ENCODE peak calls at places on chromosomes 13 and 19, in eight cellular contexts. One of them, this sample, is unnamed.

GRCh38 chr13:43432948-43433347 is 353.8 kb downstream of the ENOX1 start:
- DNase-seq in thoracic aorta: no peak
- DNase-seq in putamen: no peak
- DNase-seq in lower lobe of right lung: no peak
- DNase-seq in colonic mucosa: no peak
- DNase-seq in stimulated activated CD4-positive, alpha-beta T cell treated with anti-CD3 and anti-CD28 coated beads, Interleukin-2, amount 100 ng/mL, for 48 hours: no peak
- DNase-seq in activated naive CD4-positive, alpha-beta T cell treated with anti-CD3 and anti-CD28 coated beads, Interleukin-2, amount 50 U/mL, for 72 hours: no peak
- DNase-seq in activated T-helper 9 cell treated with anti-CD3 and anti-CD28 coated beads, Interleukin-2, amount 50 U/mL, for 16 hours: no peak
- DNase-seq in this sample: no peak

GRCh38 chr19:14562660-14563589 is 8.9 kb downstream of the NDUFB7 start:
- DNase-seq in thoracic aorta: no peak
- DNase-seq in putamen: no peak
- DNase-seq in lower lobe of right lung: no peak
- DNase-seq in colonic mucosa: no peak
- DNase-seq in stimulated activated CD4-positive, alpha-beta T cell treated with anti-CD3 and anti-CD28 coated beads, Interleukin-2, amount 100 ng/mL, for 48 hours: no peak
- DNase-seq in activated naive CD4-positive, alpha-beta T cell treated with anti-CD3 and anti-CD28 coated beads, Interleukin-2, amount 50 U/mL, for 72 hours: no peak
- DNase-seq in activated T-helper 9 cell treated with anti-CD3 and anti-CD28 coated beads, Interleukin-2, amount 50 U/mL, for 16 hours: no peak
- DNase-seq in this sample: no peak

GRCh38 chr19:42697884-42698283 is 42.4 kb downstream of the PSG3 start:
- DNase-seq in thoracic aorta: no peak
- DNase-seq in putamen: no peak
- DNase-seq in lower lobe of right lung: no peak
- DNase-seq in colonic mucosa: no peak
- DNase-seq in stimulated activated CD4-positive, alpha-beta T cell treated with anti-CD3 and anti-CD28 coated beads, Interleukin-2, amount 100 ng/mL, for 48 hours: no peak
- DNase-seq in activated naive CD4-positive, alpha-beta T cell treated with anti-CD3 and anti-CD28 coated beads, Interleukin-2, amount 50 U/mL, for 72 hours: no peak
- DNase-seq in activated T-helper 9 cell treated with anti-CD3 and anti-CD28 coated beads, Interleukin-2, amount 50 U/mL, for 16 hours: no peak
- DNase-seq in this sample: no peak

GRCh38 chr19:17260842-17261325 is 3.7 kb downstream of the USHBP1 start:
- DNase-seq in thoracic aorta: no peak
- DNase-seq in putamen: no peak
- DNase-seq in lower lobe of right lung: peak; percentile 91
- DNase-seq in colonic mucosa: peak; percentile 89
- DNase-seq in stimulated activated CD4-positive, alpha-beta T cell treated with anti-CD3 and anti-CD28 coated beads, Interleukin-2, amount 100 ng/mL, for 48 hours: peak; percentile 94
- DNase-seq in activated naive CD4-positive, alpha-beta T cell treated with anti-CD3 and anti-CD28 coated beads, Interleukin-2, amount 50 U/mL, for 72 hours: peak; percentile 88
- DNase-seq in activated T-helper 9 cell treated with anti-CD3 and anti-CD28 coated beads, Interleukin-2, amount 50 U/mL, for 16 hours: peak; percentile 87
- DNase-seq in this sample: peak; percentile 90

GRCh38 chr19:41847351-41848105 is 2.7 kb downstream of the DMRTC2 start:
- DNase-seq in thoracic aorta: no peak
- DNase-seq in putamen: no peak
- DNase-seq in lower lobe of right lung: no peak
- DNase-seq in colonic mucosa: no peak
- DNase-seq in stimulated activated CD4-positive, alpha-beta T cell treated with anti-CD3 and anti-CD28 coated beads, Interleukin-2, amount 100 ng/mL, for 48 hours: no peak
- DNase-seq in activated naive CD4-positive, alpha-beta T cell treated with anti-CD3 and anti-CD28 coated beads, Interleukin-2, amount 50 U/mL, for 72 hours: no peak
- DNase-seq in activated T-helper 9 cell treated with anti-CD3 and anti-CD28 coated beads, Interleukin-2, amount 50 U/mL, for 16 hours: no peak
- DNase-seq in this sample: no peak

GRCh38 chr19:56106993-56107392 is 14.1 kb downstream of the ZNF787 start:
- DNase-seq in thoracic aorta: no peak
- DNase-seq in putamen: no peak
- DNase-seq in lower lobe of right lung: no peak
- DNase-seq in colonic mucosa: no peak
- DNase-seq in stimulated activated CD4-positive, alpha-beta T cell treated with anti-CD3 and anti-CD28 coated beads, Interleukin-2, amount 100 ng/mL, for 48 hours: no peak
- DNase-seq in activated naive CD4-positive, alpha-beta T cell treated with anti-CD3 and anti-CD28 coated beads, Interleukin-2, amount 50 U/mL, for 72 hours: no peak
- DNase-seq in activated T-helper 9 cell treated with anti-CD3 and anti-CD28 coated beads, Interleukin-2, amount 50 U/mL, for 16 hours: no peak
- DNase-seq in this sample: no peak

GRCh38 chr13:30345426-30346100 is 38.2 kb upstream of the KATNAL1 start:
- DNase-seq in thoracic aorta: no peak
- DNase-seq in putamen: no peak
- DNase-seq in lower lobe of right lung: no peak
- DNase-seq in colonic mucosa: no peak
- DNase-seq in stimulated activated CD4-positive, alpha-beta T cell treated with anti-CD3 and anti-CD28 coated beads, Interleukin-2, amount 100 ng/mL, for 48 hours: no peak
- DNase-seq in activated naive CD4-positive, alpha-beta T cell treated with anti-CD3 and anti-CD28 coated beads, Interleukin-2, amount 50 U/mL, for 72 hours: no peak
- DNase-seq in activated T-helper 9 cell treated with anti-CD3 and anti-CD28 coated beads, Interleukin-2, amount 50 U/mL, for 16 hours: no peak
- DNase-seq in this sample: no peak

GRCh38 chr13:45492538-45492937 is 27.8 kb downstream of the COG3 start:
- DNase-seq in thoracic aorta: no peak
- DNase-seq in putamen: no peak
- DNase-seq in lower lobe of right lung: no peak
- DNase-seq in colonic mucosa: no peak
- DNase-seq in stimulated activated CD4-positive, alpha-beta T cell treated with anti-CD3 and anti-CD28 coated beads, Interleukin-2, amount 100 ng/mL, for 48 hours: no peak
- DNase-seq in activated naive CD4-positive, alpha-beta T cell treated with anti-CD3 and anti-CD28 coated beads, Interleukin-2, amount 50 U/mL, for 72 hours: no peak
- DNase-seq in activated T-helper 9 cell treated with anti-CD3 and anti-CD28 coated beads, Interleukin-2, amount 50 U/mL, for 16 hours: no peak
- DNase-seq in this sample: no peak

GRCh38 chr19:33394723-33395560 is 21.4 kb downstream of the CEBPG start:
- DNase-seq in thoracic aorta: no peak
- DNase-seq in putamen: no peak
- DNase-seq in lower lobe of right lung: peak; percentile 44
- DNase-seq in colonic mucosa: no peak
- DNase-seq in stimulated activated CD4-positive, alpha-beta T cell treated with anti-CD3 and anti-CD28 coated beads, Interleukin-2, amount 100 ng/mL, for 48 hours: no peak
- DNase-seq in activated naive CD4-positive, alpha-beta T cell treated with anti-CD3 and anti-CD28 coated beads, Interleukin-2, amount 50 U/mL, for 72 hours: no peak
- DNase-seq in activated T-helper 9 cell treated with anti-CD3 and anti-CD28 coated beads, Interleukin-2, amount 50 U/mL, for 16 hours: no peak
- DNase-seq in this sample: no peak

GRCh38 chr19:15443838-15444237 is 5.9 kb downstream of the WIZ start:
- DNase-seq in thoracic aorta: peak; percentile 43
- DNase-seq in putamen: no peak
- DNase-seq in lower lobe of right lung: no peak
- DNase-seq in colonic mucosa: no peak
- DNase-seq in stimulated activated CD4-positive, alpha-beta T cell treated with anti-CD3 and anti-CD28 coated beads, Interleukin-2, amount 100 ng/mL, for 48 hours: no peak
- DNase-seq in activated naive CD4-positive, alpha-beta T cell treated with anti-CD3 and anti-CD28 coated beads, Interleukin-2, amount 50 U/mL, for 72 hours: no peak
- DNase-seq in activated T-helper 9 cell treated with anti-CD3 and anti-CD28 coated beads, Interleukin-2, amount 50 U/mL, for 16 hours: no peak
- DNase-seq in this sample: no peak

GRCh38 chr19:33864311-33864850 is 67.7 kb downstream of the KCTD15 start:
- DNase-seq in thoracic aorta: no peak
- DNase-seq in putamen: no peak
- DNase-seq in lower lobe of right lung: no peak
- DNase-seq in colonic mucosa: peak; percentile 35
- DNase-seq in stimulated activated CD4-positive, alpha-beta T cell treated with anti-CD3 and anti-CD28 coated beads, Interleukin-2, amount 100 ng/mL, for 48 hours: no peak
- DNase-seq in activated naive CD4-positive, alpha-beta T cell treated with anti-CD3 and anti-CD28 coated beads, Interleukin-2, amount 50 U/mL, for 72 hours: no peak
- DNase-seq in activated T-helper 9 cell treated with anti-CD3 and anti-CD28 coated beads, Interleukin-2, amount 50 U/mL, for 16 hours: no peak
- DNase-seq in this sample: no peak

GRCh38 chr13:46668302-46668720 is 115.3 kb downstream of the LRCH1 start:
- DNase-seq in thoracic aorta: no peak
- DNase-seq in putamen: peak; percentile 21
- DNase-seq in lower lobe of right lung: no peak
- DNase-seq in colonic mucosa: peak; percentile 44
- DNase-seq in stimulated activated CD4-positive, alpha-beta T cell treated with anti-CD3 and anti-CD28 coated beads, Interleukin-2, amount 100 ng/mL, for 48 hours: no peak
- DNase-seq in activated naive CD4-positive, alpha-beta T cell treated with anti-CD3 and anti-CD28 coated beads, Interleukin-2, amount 50 U/mL, for 72 hours: no peak
- DNase-seq in activated T-helper 9 cell treated with anti-CD3 and anti-CD28 coated beads, Interleukin-2, amount 50 U/mL, for 16 hours: no peak
- DNase-seq in this sample: no peak

GRCh38 chr19:35714601-35715354 is 3.0 kb upstream of the KMT2B start:
- DNase-seq in thoracic aorta: no peak
- DNase-seq in putamen: no peak
- DNase-seq in lower lobe of right lung: no peak
- DNase-seq in colonic mucosa: no peak
- DNase-seq in stimulated activated CD4-positive, alpha-beta T cell treated with anti-CD3 and anti-CD28 coated beads, Interleukin-2, amount 100 ng/mL, for 48 hours: no peak
- DNase-seq in activated naive CD4-positive, alpha-beta T cell treated with anti-CD3 and anti-CD28 coated beads, Interleukin-2, amount 50 U/mL, for 72 hours: no peak
- DNase-seq in activated T-helper 9 cell treated with anti-CD3 and anti-CD28 coated beads, Interleukin-2, amount 50 U/mL, for 16 hours: no peak
- DNase-seq in this sample: no peak

GRCh38 chr13:63737418-63737817 is 2321.8 kb upstream of the PCDH20 start:
- DNase-seq in thoracic aorta: no peak
- DNase-seq in putamen: no peak
- DNase-seq in lower lobe of right lung: no peak
- DNase-seq in colonic mucosa: no peak
- DNase-seq in stimulated activated CD4-positive, alpha-beta T cell treated with anti-CD3 and anti-CD28 coated beads, Interleukin-2, amount 100 ng/mL, for 48 hours: no peak
- DNase-seq in activated naive CD4-positive, alpha-beta T cell treated with anti-CD3 and anti-CD28 coated beads, Interleukin-2, amount 50 U/mL, for 72 hours: no peak
- DNase-seq in activated T-helper 9 cell treated with anti-CD3 and anti-CD28 coated beads, Interleukin-2, amount 50 U/mL, for 16 hours: no peak
- DNase-seq in this sample: no peak

GRCh38 chr19:45505996-45506245 is 1.4 kb upstream of the VASP start:
- DNase-seq in thoracic aorta: no peak
- DNase-seq in putamen: no peak
- DNase-seq in lower lobe of right lung: no peak
- DNase-seq in colonic mucosa: no peak
- DNase-seq in stimulated activated CD4-positive, alpha-beta T cell treated with anti-CD3 and anti-CD28 coated beads, Interleukin-2, amount 100 ng/mL, for 48 hours: no peak
- DNase-seq in activated naive CD4-positive, alpha-beta T cell treated with anti-CD3 and anti-CD28 coated beads, Interleukin-2, amount 50 U/mL, for 72 hours: no peak
- DNase-seq in activated T-helper 9 cell treated with anti-CD3 and anti-CD28 coated beads, Interleukin-2, amount 50 U/mL, for 16 hours: no peak
- DNase-seq in this sample: no peak

GRCh38 chr13:22014469-22014868 is 343.6 kb downstream of the FGF9 start:
- DNase-seq in thoracic aorta: no peak
- DNase-seq in putamen: no peak
- DNase-seq in lower lobe of right lung: no peak
- DNase-seq in colonic mucosa: no peak
- DNase-seq in stimulated activated CD4-positive, alpha-beta T cell treated with anti-CD3 and anti-CD28 coated beads, Interleukin-2, amount 100 ng/mL, for 48 hours: no peak
- DNase-seq in activated naive CD4-positive, alpha-beta T cell treated with anti-CD3 and anti-CD28 coated beads, Interleukin-2, amount 50 U/mL, for 72 hours: no peak
- DNase-seq in activated T-helper 9 cell treated with anti-CD3 and anti-CD28 coated beads, Interleukin-2, amount 50 U/mL, for 16 hours: no peak
- DNase-seq in this sample: peak; percentile 25

GRCh38 chr19:30681162-30681996 is 309.2 kb downstream of the ZNF536 start:
- DNase-seq in thoracic aorta: no peak
- DNase-seq in putamen: no peak
- DNase-seq in lower lobe of right lung: no peak
- DNase-seq in colonic mucosa: no peak
- DNase-seq in stimulated activated CD4-positive, alpha-beta T cell treated with anti-CD3 and anti-CD28 coated beads, Interleukin-2, amount 100 ng/mL, for 48 hours: no peak
- DNase-seq in activated naive CD4-positive, alpha-beta T cell treated with anti-CD3 and anti-CD28 coated beads, Interleukin-2, amount 50 U/mL, for 72 hours: no peak
- DNase-seq in activated T-helper 9 cell treated with anti-CD3 and anti-CD28 coated beads, Interleukin-2, amount 50 U/mL, for 16 hours: no peak
- DNase-seq in this sample: no peak

GRCh38 chr13:20160346-20161274 is at the start of gene GJA3:
- DNase-seq in thoracic aorta: no peak
- DNase-seq in putamen: no peak
- DNase-seq in lower lobe of right lung: no peak
- DNase-seq in colonic mucosa: no peak
- DNase-seq in stimulated activated CD4-positive, alpha-beta T cell treated with anti-CD3 and anti-CD28 coated beads, Interleukin-2, amount 100 ng/mL, for 48 hours: peak; percentile 30
- DNase-seq in activated naive CD4-positive, alpha-beta T cell treated with anti-CD3 and anti-CD28 coated beads, Interleukin-2, amount 50 U/mL, for 72 hours: no peak
- DNase-seq in activated T-helper 9 cell treated with anti-CD3 and anti-CD28 coated beads, Interleukin-2, amount 50 U/mL, for 16 hours: peak; percentile 34
- DNase-seq in this sample: peak; percentile 60

GRCh38 chr13:104769520-104769919 is 1703.3 kb upstream of the SLC10A2 start:
- DNase-seq in thoracic aorta: no peak
- DNase-seq in putamen: no peak
- DNase-seq in lower lobe of right lung: no peak
- DNase-seq in colonic mucosa: no peak
- DNase-seq in stimulated activated CD4-positive, alpha-beta T cell treated with anti-CD3 and anti-CD28 coated beads, Interleukin-2, amount 100 ng/mL, for 48 hours: no peak
- DNase-seq in activated naive CD4-positive, alpha-beta T cell treated with anti-CD3 and anti-CD28 coated beads, Interleukin-2, amount 50 U/mL, for 72 hours: no peak
- DNase-seq in activated T-helper 9 cell treated with anti-CD3 and anti-CD28 coated beads, Interleukin-2, amount 50 U/mL, for 16 hours: no peak
- DNase-seq in this sample: no peak

GRCh38 chr19:9014809-9015208 is 4.6 kb upstream of the MUC16 start:
- DNase-seq in thoracic aorta: no peak
- DNase-seq in putamen: no peak
- DNase-seq in lower lobe of right lung: no peak
- DNase-seq in colonic mucosa: no peak
- DNase-seq in stimulated activated CD4-positive, alpha-beta T cell treated with anti-CD3 and anti-CD28 coated beads, Interleukin-2, amount 100 ng/mL, for 48 hours: no peak
- DNase-seq in activated naive CD4-positive, alpha-beta T cell treated with anti-CD3 and anti-CD28 coated beads, Interleukin-2, amount 50 U/mL, for 72 hours: no peak
- DNase-seq in activated T-helper 9 cell treated with anti-CD3 and anti-CD28 coated beads, Interleukin-2, amount 50 U/mL, for 16 hours: no peak
- DNase-seq in this sample: no peak

GRCh38 chr13:108779308-108779707 is 149.9 kb downstream of the MYO16 start:
- DNase-seq in thoracic aorta: no peak
- DNase-seq in putamen: no peak
- DNase-seq in lower lobe of right lung: no peak
- DNase-seq in colonic mucosa: no peak
- DNase-seq in stimulated activated CD4-positive, alpha-beta T cell treated with anti-CD3 and anti-CD28 coated beads, Interleukin-2, amount 100 ng/mL, for 48 hours: no peak
- DNase-seq in activated naive CD4-positive, alpha-beta T cell treated with anti-CD3 and anti-CD28 coated beads, Interleukin-2, amount 50 U/mL, for 72 hours: no peak
- DNase-seq in activated T-helper 9 cell treated with anti-CD3 and anti-CD28 coated beads, Interleukin-2, amount 50 U/mL, for 16 hours: no peak
- DNase-seq in this sample: no peak

GRCh38 chr19:39246951-39247669 is 1.5 kb downstream of the IFNL4 start:
- DNase-seq in thoracic aorta: no peak
- DNase-seq in putamen: no peak
- DNase-seq in lower lobe of right lung: peak; percentile 52
- DNase-seq in colonic mucosa: peak; percentile 29
- DNase-seq in stimulated activated CD4-positive, alpha-beta T cell treated with anti-CD3 and anti-CD28 coated beads, Interleukin-2, amount 100 ng/mL, for 48 hours: no peak
- DNase-seq in activated naive CD4-positive, alpha-beta T cell treated with anti-CD3 and anti-CD28 coated beads, Interleukin-2, amount 50 U/mL, for 72 hours: no peak
- DNase-seq in activated T-helper 9 cell treated with anti-CD3 and anti-CD28 coated beads, Interleukin-2, amount 50 U/mL, for 16 hours: no peak
- DNase-seq in this sample: no peak

GRCh38 chr13:58655086-58655485 is 1023.5 kb downstream of the PCDH17 start:
- DNase-seq in thoracic aorta: no peak
- DNase-seq in putamen: no peak
- DNase-seq in lower lobe of right lung: no peak
- DNase-seq in colonic mucosa: no peak
- DNase-seq in stimulated activated CD4-positive, alpha-beta T cell treated with anti-CD3 and anti-CD28 coated beads, Interleukin-2, amount 100 ng/mL, for 48 hours: no peak
- DNase-seq in activated naive CD4-positive, alpha-beta T cell treated with anti-CD3 and anti-CD28 coated beads, Interleukin-2, amount 50 U/mL, for 72 hours: no peak
- DNase-seq in activated T-helper 9 cell treated with anti-CD3 and anti-CD28 coated beads, Interleukin-2, amount 50 U/mL, for 16 hours: no peak
- DNase-seq in this sample: no peak

GRCh38 chr13:32878172-32878571 is 138.1 kb upstream of the KL start:
- DNase-seq in thoracic aorta: no peak
- DNase-seq in putamen: no peak
- DNase-seq in lower lobe of right lung: no peak
- DNase-seq in colonic mucosa: no peak
- DNase-seq in stimulated activated CD4-positive, alpha-beta T cell treated with anti-CD3 and anti-CD28 coated beads, Interleukin-2, amount 100 ng/mL, for 48 hours: no peak
- DNase-seq in activated naive CD4-positive, alpha-beta T cell treated with anti-CD3 and anti-CD28 coated beads, Interleukin-2, amount 50 U/mL, for 72 hours: no peak
- DNase-seq in activated T-helper 9 cell treated with anti-CD3 and anti-CD28 coated beads, Interleukin-2, amount 50 U/mL, for 16 hours: no peak
- DNase-seq in this sample: no peak

GRCh38 chr13:27644302-27644701 is 22.6 kb downstream of the POLR1D start:
- DNase-seq in thoracic aorta: no peak
- DNase-seq in putamen: no peak
- DNase-seq in lower lobe of right lung: no peak
- DNase-seq in colonic mucosa: no peak
- DNase-seq in stimulated activated CD4-positive, alpha-beta T cell treated with anti-CD3 and anti-CD28 coated beads, Interleukin-2, amount 100 ng/mL, for 48 hours: no peak
- DNase-seq in activated naive CD4-positive, alpha-beta T cell treated with anti-CD3 and anti-CD28 coated beads, Interleukin-2, amount 50 U/mL, for 72 hours: no peak
- DNase-seq in activated T-helper 9 cell treated with anti-CD3 and anti-CD28 coated beads, Interleukin-2, amount 50 U/mL, for 16 hours: no peak
- DNase-seq in this sample: no peak

GRCh38 chr19:41097302-41097701 is 9.1 kb downstream of the CYP2A13 start:
- DNase-seq in thoracic aorta: no peak
- DNase-seq in putamen: no peak
- DNase-seq in lower lobe of right lung: no peak
- DNase-seq in colonic mucosa: no peak
- DNase-seq in stimulated activated CD4-positive, alpha-beta T cell treated with anti-CD3 and anti-CD28 coated beads, Interleukin-2, amount 100 ng/mL, for 48 hours: no peak
- DNase-seq in activated naive CD4-positive, alpha-beta T cell treated with anti-CD3 and anti-CD28 coated beads, Interleukin-2, amount 50 U/mL, for 72 hours: no peak
- DNase-seq in activated T-helper 9 cell treated with anti-CD3 and anti-CD28 coated beads, Interleukin-2, amount 50 U/mL, for 16 hours: no peak
- DNase-seq in this sample: no peak

GRCh38 chr13:34037636-34038325 is 219.8 kb downstream of the RFC3 start:
- DNase-seq in thoracic aorta: no peak
- DNase-seq in putamen: no peak
- DNase-seq in lower lobe of right lung: no peak
- DNase-seq in colonic mucosa: no peak
- DNase-seq in stimulated activated CD4-positive, alpha-beta T cell treated with anti-CD3 and anti-CD28 coated beads, Interleukin-2, amount 100 ng/mL, for 48 hours: no peak
- DNase-seq in activated naive CD4-positive, alpha-beta T cell treated with anti-CD3 and anti-CD28 coated beads, Interleukin-2, amount 50 U/mL, for 72 hours: no peak
- DNase-seq in activated T-helper 9 cell treated with anti-CD3 and anti-CD28 coated beads, Interleukin-2, amount 50 U/mL, for 16 hours: no peak
- DNase-seq in this sample: no peak

GRCh38 chr19:30909216-30909615 is 440.0 kb downstream of the TSHZ3 start:
- DNase-seq in thoracic aorta: no peak
- DNase-seq in putamen: no peak
- DNase-seq in lower lobe of right lung: no peak
- DNase-seq in colonic mucosa: no peak
- DNase-seq in stimulated activated CD4-positive, alpha-beta T cell treated with anti-CD3 and anti-CD28 coated beads, Interleukin-2, amount 100 ng/mL, for 48 hours: no peak
- DNase-seq in activated naive CD4-positive, alpha-beta T cell treated with anti-CD3 and anti-CD28 coated beads, Interleukin-2, amount 50 U/mL, for 72 hours: no peak
- DNase-seq in activated T-helper 9 cell treated with anti-CD3 and anti-CD28 coated beads, Interleukin-2, amount 50 U/mL, for 16 hours: no peak
- DNase-seq in this sample: no peak

GRCh38 chr13:50357586-50358118 is 342.4 kb downstream of the KCNRG start:
- DNase-seq in thoracic aorta: no peak
- DNase-seq in putamen: peak; percentile 18
- DNase-seq in lower lobe of right lung: no peak
- DNase-seq in colonic mucosa: no peak
- DNase-seq in stimulated activated CD4-positive, alpha-beta T cell treated with anti-CD3 and anti-CD28 coated beads, Interleukin-2, amount 100 ng/mL, for 48 hours: no peak
- DNase-seq in activated naive CD4-positive, alpha-beta T cell treated with anti-CD3 and anti-CD28 coated beads, Interleukin-2, amount 50 U/mL, for 72 hours: no peak
- DNase-seq in activated T-helper 9 cell treated with anti-CD3 and anti-CD28 coated beads, Interleukin-2, amount 50 U/mL, for 16 hours: no peak
- DNase-seq in this sample: peak; percentile 12

GRCh38 chr13:88434953-88435352 is 763.8 kb downstream of the SLITRK5 start:
- DNase-seq in thoracic aorta: no peak
- DNase-seq in putamen: no peak
- DNase-seq in lower lobe of right lung: no peak
- DNase-seq in colonic mucosa: no peak
- DNase-seq in stimulated activated CD4-positive, alpha-beta T cell treated with anti-CD3 and anti-CD28 coated beads, Interleukin-2, amount 100 ng/mL, for 48 hours: no peak
- DNase-seq in activated naive CD4-positive, alpha-beta T cell treated with anti-CD3 and anti-CD28 coated beads, Interleukin-2, amount 50 U/mL, for 72 hours: no peak
- DNase-seq in activated T-helper 9 cell treated with anti-CD3 and anti-CD28 coated beads, Interleukin-2, amount 50 U/mL, for 16 hours: no peak
- DNase-seq in this sample: no peak

GRCh38 chr13:110428281-110428680 is 121.2 kb downstream of the COL4A2 start:
- DNase-seq in thoracic aorta: no peak
- DNase-seq in putamen: no peak
- DNase-seq in lower lobe of right lung: no peak
- DNase-seq in colonic mucosa: no peak
- DNase-seq in stimulated activated CD4-positive, alpha-beta T cell treated with anti-CD3 and anti-CD28 coated beads, Interleukin-2, amount 100 ng/mL, for 48 hours: no peak
- DNase-seq in activated naive CD4-positive, alpha-beta T cell treated with anti-CD3 and anti-CD28 coated beads, Interleukin-2, amount 50 U/mL, for 72 hours: no peak
- DNase-seq in activated T-helper 9 cell treated with anti-CD3 and anti-CD28 coated beads, Interleukin-2, amount 50 U/mL, for 16 hours: no peak
- DNase-seq in this sample: no peak

GRCh38 chr13:113539176-113539575 is 45.4 kb upstream of the TFDP1 start:
- DNase-seq in thoracic aorta: no peak
- DNase-seq in putamen: no peak
- DNase-seq in lower lobe of right lung: peak; percentile 24
- DNase-seq in colonic mucosa: no peak
- DNase-seq in stimulated activated CD4-positive, alpha-beta T cell treated with anti-CD3 and anti-CD28 coated beads, Interleukin-2, amount 100 ng/mL, for 48 hours: no peak
- DNase-seq in activated naive CD4-positive, alpha-beta T cell treated with anti-CD3 and anti-CD28 coated beads, Interleukin-2, amount 50 U/mL, for 72 hours: no peak
- DNase-seq in activated T-helper 9 cell treated with anti-CD3 and anti-CD28 coated beads, Interleukin-2, amount 50 U/mL, for 16 hours: no peak
- DNase-seq in this sample: no peak

GRCh38 chr13:40440990-40441820 is 225.2 kb downstream of the FOXO1 start:
- DNase-seq in thoracic aorta: peak; percentile 38
- DNase-seq in putamen: peak; percentile 75
- DNase-seq in lower lobe of right lung: peak; percentile 55
- DNase-seq in colonic mucosa: peak; percentile 55
- DNase-seq in stimulated activated CD4-positive, alpha-beta T cell treated with anti-CD3 and anti-CD28 coated beads, Interleukin-2, amount 100 ng/mL, for 48 hours: no peak
- DNase-seq in activated naive CD4-positive, alpha-beta T cell treated with anti-CD3 and anti-CD28 coated beads, Interleukin-2, amount 50 U/mL, for 72 hours: no peak
- DNase-seq in activated T-helper 9 cell treated with anti-CD3 and anti-CD28 coated beads, Interleukin-2, amount 50 U/mL, for 16 hours: no peak
- DNase-seq in this sample: no peak

GRCh38 chr19:16949496-16950023 is 60.8 kb downstream of the F2RL3 start:
- DNase-seq in thoracic aorta: no peak
- DNase-seq in putamen: no peak
- DNase-seq in lower lobe of right lung: no peak
- DNase-seq in colonic mucosa: no peak
- DNase-seq in stimulated activated CD4-positive, alpha-beta T cell treated with anti-CD3 and anti-CD28 coated beads, Interleukin-2, amount 100 ng/mL, for 48 hours: no peak
- DNase-seq in activated naive CD4-positive, alpha-beta T cell treated with anti-CD3 and anti-CD28 coated beads, Interleukin-2, amount 50 U/mL, for 72 hours: no peak
- DNase-seq in activated T-helper 9 cell treated with anti-CD3 and anti-CD28 coated beads, Interleukin-2, amount 50 U/mL, for 16 hours: no peak
- DNase-seq in this sample: no peak

This sample was measured in Caco-2.